ENCODE peak calls at places on chromosome 6, in six cellular contexts. One of them, this sample, is unnamed.

GRCh38 chr6:43680583-43681120 is 6.9 kb downstream of the MRPS18A start:
- DNase-seq in effector CD4-positive, alpha-beta T cell: no peak
- DNase-seq in RWPE1: no peak
- DNase-seq in ecto neural progenitor cell: no peak
- DNase-seq in WTC11: no peak
- DNase-seq in Peyer's patch: no peak
- DNase-seq in this sample: no peak

GRCh38 chr6:113082691-113083090 is 735.6 kb downstream of the RFPL4B start:
- DNase-seq in effector CD4-positive, alpha-beta T cell: no peak
- DNase-seq in RWPE1: no peak
- DNase-seq in ecto neural progenitor cell: no peak
- DNase-seq in WTC11: no peak
- DNase-seq in Peyer's patch: no peak
- DNase-seq in this sample: no peak

GRCh38 chr6:168133707-168134398 is 54.8 kb upstream of the FRMD1 start:
- DNase-seq in effector CD4-positive, alpha-beta T cell: no peak
- DNase-seq in RWPE1: no peak
- DNase-seq in ecto neural progenitor cell: peak; percentile 45
- DNase-seq in WTC11: no peak
- DNase-seq in Peyer's patch: no peak
- DNase-seq in this sample: no peak

GRCh38 chr6:105364243-105364642 is 38.6 kb downstream of the PREP start:
- DNase-seq in effector CD4-positive, alpha-beta T cell: no peak
- DNase-seq in RWPE1: peak; percentile 63
- DNase-seq in ecto neural progenitor cell: no peak
- DNase-seq in WTC11: no peak
- DNase-seq in Peyer's patch: no peak
- DNase-seq in this sample: no peak

GRCh38 chr6:45479834-45480696 is 102.3 kb upstream of the SUPT3H start:
- DNase-seq in effector CD4-positive, alpha-beta T cell: no peak
- DNase-seq in RWPE1: no peak
- DNase-seq in ecto neural progenitor cell: no peak
- DNase-seq in WTC11: no peak
- DNase-seq in Peyer's patch: no peak
- DNase-seq in this sample: no peak

GRCh38 chr6:136181858-136182257 is 68.3 kb downstream of the MTFR2 start:
- DNase-seq in effector CD4-positive, alpha-beta T cell: no peak
- DNase-seq in RWPE1: no peak
- DNase-seq in ecto neural progenitor cell: no peak
- DNase-seq in WTC11: no peak
- DNase-seq in Peyer's patch: no peak
- DNase-seq in this sample: no peak

GRCh38 chr6:103617642-103618041 is 1242.1 kb downstream of the HACE1 start:
- DNase-seq in effector CD4-positive, alpha-beta T cell: no peak
- DNase-seq in RWPE1: no peak
- DNase-seq in ecto neural progenitor cell: no peak
- DNase-seq in WTC11: no peak
- DNase-seq in Peyer's patch: no peak
- DNase-seq in this sample: no peak

GRCh38 chr6:139909992-139910391 is 535.5 kb upstream of the CITED2 start:
- DNase-seq in effector CD4-positive, alpha-beta T cell: no peak
- DNase-seq in RWPE1: no peak
- DNase-seq in ecto neural progenitor cell: no peak
- DNase-seq in WTC11: no peak
- DNase-seq in Peyer's patch: no peak
- DNase-seq in this sample: no peak

GRCh38 chr6:8415913-8416312 is 19.4 kb downstream of the SLC35B3 start:
- DNase-seq in effector CD4-positive, alpha-beta T cell: no peak
- DNase-seq in RWPE1: no peak
- DNase-seq in ecto neural progenitor cell: no peak
- DNase-seq in WTC11: no peak
- DNase-seq in Peyer's patch: no peak
- DNase-seq in this sample: no peak

GRCh38 chr6:165664553-165665383 is 1.7 kb upstream of the PDE10A start:
- DNase-seq in effector CD4-positive, alpha-beta T cell: no peak
- DNase-seq in RWPE1: no peak
- DNase-seq in ecto neural progenitor cell: no peak
- DNase-seq in WTC11: no peak
- DNase-seq in Peyer's patch: no peak
- DNase-seq in this sample: no peak

GRCh38 chr6:38507173-38507572 is 132.6 kb downstream of the BTBD9 start:
- DNase-seq in effector CD4-positive, alpha-beta T cell: no peak
- DNase-seq in RWPE1: no peak
- DNase-seq in ecto neural progenitor cell: no peak
- DNase-seq in WTC11: no peak
- DNase-seq in Peyer's patch: no peak
- DNase-seq in this sample: no peak

GRCh38 chr6:139655783-139656705 is 281.6 kb upstream of the CITED2 start:
- DNase-seq in effector CD4-positive, alpha-beta T cell: no peak
- DNase-seq in RWPE1: peak; percentile 35
- DNase-seq in ecto neural progenitor cell: no peak
- DNase-seq in WTC11: no peak
- DNase-seq in Peyer's patch: peak; percentile 80
- DNase-seq in this sample: no peak

GRCh38 chr6:105593805-105594231 is 190.9 kb upstream of the PREP start:
- DNase-seq in effector CD4-positive, alpha-beta T cell: no peak
- DNase-seq in RWPE1: no peak
- DNase-seq in ecto neural progenitor cell: no peak
- DNase-seq in WTC11: no peak
- DNase-seq in Peyer's patch: no peak
- DNase-seq in this sample: no peak

GRCh38 chr6:94636780-94637385 is 940.5 kb upstream of the MANEA start:
- DNase-seq in effector CD4-positive, alpha-beta T cell: no peak
- DNase-seq in RWPE1: peak; percentile 10
- DNase-seq in ecto neural progenitor cell: no peak
- DNase-seq in WTC11: no peak
- DNase-seq in Peyer's patch: no peak
- DNase-seq in this sample: no peak

GRCh38 chr6:67642582-67642981 is 992.5 kb upstream of the ADGRB3 start:
- DNase-seq in effector CD4-positive, alpha-beta T cell: no peak
- DNase-seq in RWPE1: no peak
- DNase-seq in ecto neural progenitor cell: no peak
- DNase-seq in WTC11: no peak
- DNase-seq in Peyer's patch: no peak
- DNase-seq in this sample: no peak

GRCh38 chr6:125546827-125547226 is 202.6 kb upstream of the HEY2 start:
- DNase-seq in effector CD4-positive, alpha-beta T cell: no peak
- DNase-seq in RWPE1: no peak
- DNase-seq in ecto neural progenitor cell: no peak
- DNase-seq in WTC11: no peak
- DNase-seq in Peyer's patch: no peak
- DNase-seq in this sample: no peak

GRCh38 chr6:53984163-53984562 is 127.1 kb upstream of the MLIP start:
- DNase-seq in effector CD4-positive, alpha-beta T cell: no peak
- DNase-seq in RWPE1: peak; percentile 95
- DNase-seq in ecto neural progenitor cell: no peak
- DNase-seq in WTC11: no peak
- DNase-seq in Peyer's patch: no peak
- DNase-seq in this sample: no peak

GRCh38 chr6:63440594-63440993 is 120.8 kb upstream of the LGSN start:
- DNase-seq in effector CD4-positive, alpha-beta T cell: no peak
- DNase-seq in RWPE1: no peak
- DNase-seq in ecto neural progenitor cell: no peak
- DNase-seq in WTC11: no peak
- DNase-seq in Peyer's patch: no peak
- DNase-seq in this sample: no peak

GRCh38 chr6:67689329-67689728 is 945.8 kb upstream of the ADGRB3 start:
- DNase-seq in effector CD4-positive, alpha-beta T cell: no peak
- DNase-seq in RWPE1: no peak
- DNase-seq in ecto neural progenitor cell: no peak
- DNase-seq in WTC11: no peak
- DNase-seq in Peyer's patch: no peak
- DNase-seq in this sample: no peak

GRCh38 chr6:151451417-151451949 is 443 bp downstream of the RMND1 start:
- DNase-seq in effector CD4-positive, alpha-beta T cell: no peak
- DNase-seq in RWPE1: no peak
- DNase-seq in ecto neural progenitor cell: no peak
- DNase-seq in WTC11: no peak
- DNase-seq in Peyer's patch: no peak
- DNase-seq in this sample: no peak

GRCh38 chr6:32982084-32982701 is 13.8 kb downstream of the BRD2 start:
- DNase-seq in effector CD4-positive, alpha-beta T cell: no peak
- DNase-seq in RWPE1: no peak
- DNase-seq in ecto neural progenitor cell: no peak
- DNase-seq in WTC11: no peak
- DNase-seq in Peyer's patch: no peak
- DNase-seq in this sample: no peak

GRCh38 chr6:17842934-17843821 is 136.5 kb upstream of the NUP153 start:
- DNase-seq in effector CD4-positive, alpha-beta T cell: no peak
- DNase-seq in RWPE1: no peak
- DNase-seq in ecto neural progenitor cell: no peak
- DNase-seq in WTC11: no peak
- DNase-seq in Peyer's patch: no peak
- DNase-seq in this sample: no peak

GRCh38 chr6:169371344-169372144 is 117.9 kb upstream of the THBS2 start:
- DNase-seq in effector CD4-positive, alpha-beta T cell: no peak
- DNase-seq in RWPE1: peak; percentile 20
- DNase-seq in ecto neural progenitor cell: peak; percentile 60
- DNase-seq in WTC11: peak; percentile 51
- DNase-seq in Peyer's patch: no peak
- DNase-seq in this sample: no peak